ENCODE peak calls at places on chromosomes 4 and X, in six cellular contexts. R is K562, H is SK-N-SH, Q is HepG2, X is H1, S is GM12878. M is an unnamed sample.

GRCh38 chr4:952881-953573 is 20.3 kb downstream of the DGKQ start:
- DNase-seq in S (no peak), H (peak; percentile 17), X (no peak), R (no peak), Q (no peak), M (no peak)

GRCh38 chr4:77613267-77613666 is 7.6 kb downstream of the CXCL13 start:
- DNase-seq in X (no peak), Q (no peak), R (no peak), S (no peak), H (no peak), M (no peak)

GRCh38 chrX:1416327-1416784 is 24.4 kb upstream of the SLC25A6 start:
- DNase-seq in R (no peak), Q (no peak), X (no peak), H (no peak), S (no peak), M (no peak)

GRCh38 chr4:140755811-140756291 is 334 bp downstream of the TBC1D9 start:
- DNase-seq in S (no peak), R (no peak), Q (no peak), X (peak; percentile 74), H (peak; percentile 81), M (no peak)

GRCh38 chrX:85109235-85109634 is 105.6 kb downstream of the APOOL start:
- DNase-seq in R (peak; percentile 60), X (peak; percentile 56), S (no peak), Q (peak; percentile 12), H (peak; percentile 48), M (peak; percentile 34)

GRCh38 chr4:13640149-13640671 is 12.7 kb upstream of the BOD1L1 start:
- DNase-seq in X (no peak), S (no peak), H (no peak), R (peak; percentile 7), Q (no peak), M (no peak)

GRCh38 chr4:41935652-41936021 is 408 bp downstream of the TMEM33 start:
- DNase-seq in X (no peak), S (no peak), R (peak; percentile 59), Q (peak; percentile 63), H (no peak), M (peak; percentile 19)

GRCh38 chrX:104913348-104913747 is 307.1 kb downstream of the TEX13A start:
- DNase-seq in R (peak; percentile 0), H (peak; percentile 8), S (no peak), X (no peak), Q (peak; percentile 1), M (no peak)

GRCh38 chrX:530726-531610 is 99.6 kb upstream of the SHOX start:
- DNase-seq in X (no peak), S (no peak), H (no peak), R (no peak), Q (no peak), M (no peak)

GRCh38 chr4:127501103-127501502 is 131.7 kb upstream of the INTU start:
- DNase-seq in H (no peak), R (peak; percentile 14), X (no peak), S (no peak), Q (no peak), M (peak; percentile 55)

GRCh38 chrX:115348440-115349225 is 59.1 kb downstream of the LUZP4 start:
- DNase-seq in S (no peak), X (no peak), H (no peak), Q (peak; percentile 27), R (no peak), M (no peak)

GRCh38 chr4:35604724-35605123 is 639.6 kb downstream of the ARAP2 start:
- DNase-seq in Q (no peak), R (no peak), H (no peak), X (no peak), S (no peak), M (no peak)

GRCh38 chrX:7069556-7069955 is 78.0 kb upstream of the STS start:
- DNase-seq in H (no peak), X (no peak), S (no peak), R (no peak), Q (no peak), M (no peak)
- TF ChIP-seq GABPA in H (no peak), X (no peak), S (no peak), R (no peak), Q (no peak), M (no peak)

GRCh38 chrX:143570747-143571146 is 53.5 kb upstream of the SPANXN3 start:
- DNase-seq in Q (no peak), H (no peak), S (no peak), R (no peak), X (no peak), M (no peak)

GRCh38 chrX:143568467-143568866 is 51.2 kb upstream of the SPANXN3 start:
- DNase-seq in R (no peak), S (no peak), Q (no peak), H (no peak), X (no peak), M (no peak)

DNA sequence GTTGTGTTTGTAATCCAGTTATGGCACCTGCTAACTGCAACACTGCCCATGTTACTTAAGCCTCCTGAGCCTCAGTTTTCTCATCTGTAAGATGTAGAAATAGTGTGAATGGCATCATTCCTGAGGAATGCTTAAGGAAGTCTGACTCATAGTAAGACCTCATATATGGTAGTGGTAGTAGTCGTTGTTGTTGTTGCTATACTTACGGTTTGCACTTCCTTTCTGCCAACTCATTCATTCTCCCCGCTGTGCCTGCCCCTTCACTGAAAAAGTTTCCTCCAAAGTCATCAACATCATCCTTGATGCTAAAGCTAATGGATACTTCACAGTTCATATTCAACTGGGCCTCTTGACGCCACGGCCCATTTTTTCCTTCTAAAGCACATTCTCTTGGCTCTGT is 54.2 kb upstream of the SPANXN3 start:
- DNase-seq in H (no peak), Q (no peak), R (no peak), S (no peak), X (no peak), M (no peak)
- TF ChIP-seq GABPA in H (no peak), Q (no peak), R (no peak), S (no peak), X (no peak), M (no peak)

DNA sequence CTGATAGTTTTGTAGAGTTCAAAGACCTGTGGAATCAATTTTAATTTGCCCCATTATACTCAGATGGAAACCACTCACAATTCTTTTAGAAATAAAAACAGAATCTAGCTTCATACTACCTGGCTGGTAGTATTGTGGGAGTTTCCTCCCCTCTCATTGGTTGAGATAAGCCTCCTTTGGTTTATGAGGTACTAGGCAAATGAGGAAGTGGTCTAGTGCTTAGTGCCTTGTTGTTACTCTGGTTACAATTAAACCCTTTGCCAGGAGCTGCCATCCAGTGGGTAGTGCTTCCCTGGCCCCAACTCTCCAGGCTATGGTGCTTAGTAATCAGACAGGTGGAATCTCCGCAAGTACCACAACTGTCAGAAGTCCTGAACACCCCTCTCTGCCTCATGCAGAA is 118.3 kb downstream of the CDKL5 start:
- DNase-seq in X (no peak), Q (no peak), H (no peak), R (no peak), S (no peak), M (no peak)
- TF ChIP-seq GABPA in X (no peak), Q (no peak), H (no peak), R (no peak), S (no peak), M (no peak)

DNA sequence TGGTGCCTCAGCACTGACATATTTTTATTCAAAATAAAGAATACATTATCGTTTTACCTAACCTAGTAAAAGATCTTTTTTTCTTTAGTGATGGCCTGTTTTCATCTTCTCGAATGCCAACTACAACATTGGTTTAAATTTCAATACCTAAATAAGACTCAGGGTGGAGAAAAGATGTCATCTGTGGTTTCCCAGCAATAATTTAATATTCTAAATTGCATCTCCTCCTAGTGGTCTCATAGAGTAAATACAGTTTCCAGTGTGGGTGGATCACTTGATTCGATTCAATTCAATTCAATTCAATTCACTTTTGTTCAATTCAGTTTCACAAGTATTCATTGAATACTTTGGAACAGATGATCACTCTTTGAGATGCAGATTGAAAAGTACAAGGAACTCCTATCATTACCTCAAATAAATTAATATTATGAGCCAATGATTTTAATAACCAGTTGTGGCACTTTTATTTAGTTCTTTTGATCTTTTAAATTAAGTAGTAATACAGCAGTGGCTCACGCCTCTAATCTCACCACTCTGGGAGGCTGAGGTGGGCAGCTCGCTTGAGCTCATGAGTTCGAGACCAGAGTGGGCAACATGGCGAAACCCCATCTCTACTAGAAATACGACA is 427.2 kb downstream of the FAT4 start:
- DNase-seq in H (peak; percentile 43), X (no peak), Q (peak; percentile 1), R (no peak), S (no peak), M (no peak)
- TF ChIP-seq GABPA in H (no peak), X (no peak), Q (no peak), R (no peak), S (no peak), M (no peak)

GRCh38 chr4:7805533-7806079 is 134.1 kb downstream of the AFAP1 start:
- DNase-seq in R (no peak), X (no peak), H (no peak), Q (peak; percentile 96), S (no peak), M (no peak)

GRCh38 chr4:7807351-7807921 is 132.2 kb downstream of the AFAP1 start:
- DNase-seq in R (no peak), Q (no peak), X (no peak), H (no peak), S (no peak), M (no peak)

GRCh38 chr4:7806724-7807123 is 132.9 kb downstream of the AFAP1 start:
- DNase-seq in R (no peak), X (no peak), S (no peak), Q (no peak), H (no peak), M (no peak)

GRCh38 chr4:7804759-7805385 is 134.8 kb downstream of the AFAP1 start:
- DNase-seq in X (no peak), R (no peak), S (no peak), H (no peak), Q (no peak), M (no peak)

DNA sequence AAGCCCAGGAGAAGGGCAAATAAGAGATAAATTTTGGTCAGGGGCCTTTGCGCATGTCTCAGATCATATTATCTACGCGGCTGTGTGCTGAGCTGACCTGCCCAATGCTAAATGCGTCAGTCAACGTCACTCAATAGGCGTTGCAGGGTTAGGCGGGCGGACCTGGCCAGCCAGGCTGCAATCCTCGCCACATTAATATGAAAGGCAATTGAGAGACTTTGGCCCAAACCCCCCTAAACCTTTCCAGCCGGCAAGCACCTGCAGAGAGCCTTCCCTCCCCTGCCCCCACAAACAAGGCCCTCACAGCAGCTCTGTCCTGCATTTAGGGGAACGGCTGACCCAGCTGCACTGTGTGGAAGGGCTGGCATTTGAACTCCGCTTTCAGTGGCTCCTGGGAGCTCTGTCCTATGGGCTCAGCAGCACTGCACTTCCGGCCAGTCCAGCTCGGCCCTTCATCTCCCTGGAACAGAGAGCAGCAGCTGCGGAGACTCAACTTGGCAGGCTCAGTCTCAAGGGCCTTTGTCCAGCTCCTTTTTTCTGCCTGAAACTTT is 133.5 kb downstream of the AFAP1 start:
- DNase-seq in S (no peak), X (no peak), H (no peak), Q (peak; percentile 61), R (no peak), M (no peak)
- TF ChIP-seq GABPA in S (no peak), X (no peak), H (no peak), Q (peak; percentile 15), R (peak; percentile 36), M (no peak)

M was measured in HL-60.